ENCODE peak calls at places on chromosomes 13 and 19, in seven cellular contexts. One of them, this sample, is unnamed.
A peak's percentile ranks its signal among the peaks of the same experiment; 100 is the strongest.

GRCh38 chr13:69458013-69458412 is 649.6 kb upstream of the ATXN8OS start:
- DNase-seq in mucosa of descending colon: no peak
- DNase-seq in activated CD4-positive, CD25-positive, alpha-beta regulatory T cell treated with anti-CD3 and anti-CD28 coated beads, Interleukin-2, amount 50 U/mL, for 16 hours: no peak
- DNase-seq in cardiac fibroblast: no peak
- DNase-seq in nucleus accumbens: no peak
- DNase-seq in HAP-1: no peak
- DNase-seq in ACHN: no peak
- DNase-seq in this sample: no peak

GRCh38 chr13:61777281-61777680 is 361.6 kb upstream of the PCDH20 start:
- DNase-seq in mucosa of descending colon: no peak
- DNase-seq in activated CD4-positive, CD25-positive, alpha-beta regulatory T cell treated with anti-CD3 and anti-CD28 coated beads, Interleukin-2, amount 50 U/mL, for 16 hours: no peak
- DNase-seq in cardiac fibroblast: peak; percentile 34
- DNase-seq in nucleus accumbens: no peak
- DNase-seq in HAP-1: no peak
- DNase-seq in ACHN: no peak
- DNase-seq in this sample: no peak

GRCh38 chr13:113947321-113948033 is 26.4 kb downstream of the C13orf46 start:
- DNase-seq in mucosa of descending colon: peak; percentile 74
- DNase-seq in activated CD4-positive, CD25-positive, alpha-beta regulatory T cell treated with anti-CD3 and anti-CD28 coated beads, Interleukin-2, amount 50 U/mL, for 16 hours: no peak
- DNase-seq in cardiac fibroblast: peak; percentile 71
- DNase-seq in nucleus accumbens: no peak
- DNase-seq in HAP-1: no peak
- DNase-seq in ACHN: no peak
- DNase-seq in this sample: no peak

GRCh38 chr13:60620611-60621395 is 223.8 kb downstream of the TDRD3 start:
- DNase-seq in mucosa of descending colon: no peak
- DNase-seq in activated CD4-positive, CD25-positive, alpha-beta regulatory T cell treated with anti-CD3 and anti-CD28 coated beads, Interleukin-2, amount 50 U/mL, for 16 hours: no peak
- DNase-seq in cardiac fibroblast: no peak
- DNase-seq in nucleus accumbens: no peak
- DNase-seq in HAP-1: no peak
- DNase-seq in ACHN: no peak
- DNase-seq in this sample: no peak

GRCh38 chr19:43725468-43725867 is 9.6 kb downstream of the IRGC start:
- DNase-seq in mucosa of descending colon: no peak
- DNase-seq in activated CD4-positive, CD25-positive, alpha-beta regulatory T cell treated with anti-CD3 and anti-CD28 coated beads, Interleukin-2, amount 50 U/mL, for 16 hours: no peak
- DNase-seq in cardiac fibroblast: peak; percentile 18
- DNase-seq in nucleus accumbens: no peak
- DNase-seq in HAP-1: no peak
- DNase-seq in ACHN: no peak
- DNase-seq in this sample: no peak

GRCh38 chr13:19959141-19959830 is 759 bp downstream of the ZMYM2 start:
- DNase-seq in mucosa of descending colon: peak; percentile 80
- DNase-seq in activated CD4-positive, CD25-positive, alpha-beta regulatory T cell treated with anti-CD3 and anti-CD28 coated beads, Interleukin-2, amount 50 U/mL, for 16 hours: peak; percentile 30
- DNase-seq in cardiac fibroblast: peak; percentile 59
- DNase-seq in nucleus accumbens: no peak
- DNase-seq in HAP-1: peak; percentile 27
- DNase-seq in ACHN: peak; percentile 40
- DNase-seq in this sample: no peak

GRCh38 chr13:62502606-62503005 is 1087.0 kb upstream of the PCDH20 start:
- DNase-seq in mucosa of descending colon: no peak
- DNase-seq in activated CD4-positive, CD25-positive, alpha-beta regulatory T cell treated with anti-CD3 and anti-CD28 coated beads, Interleukin-2, amount 50 U/mL, for 16 hours: no peak
- DNase-seq in cardiac fibroblast: no peak
- DNase-seq in nucleus accumbens: no peak
- DNase-seq in HAP-1: no peak
- DNase-seq in ACHN: no peak
- DNase-seq in this sample: no peak

GRCh38 chr13:87498681-87499080 is 172.5 kb upstream of the SLITRK5 start:
- DNase-seq in mucosa of descending colon: no peak
- DNase-seq in activated CD4-positive, CD25-positive, alpha-beta regulatory T cell treated with anti-CD3 and anti-CD28 coated beads, Interleukin-2, amount 50 U/mL, for 16 hours: no peak
- DNase-seq in cardiac fibroblast: no peak
- DNase-seq in nucleus accumbens: no peak
- DNase-seq in HAP-1: no peak
- DNase-seq in ACHN: peak; percentile 40
- DNase-seq in this sample: no peak

GRCh38 chr13:30052127-30052526 is 201.7 kb upstream of the UBL3 start:
- DNase-seq in mucosa of descending colon: no peak
- DNase-seq in activated CD4-positive, CD25-positive, alpha-beta regulatory T cell treated with anti-CD3 and anti-CD28 coated beads, Interleukin-2, amount 50 U/mL, for 16 hours: no peak
- DNase-seq in cardiac fibroblast: no peak
- DNase-seq in nucleus accumbens: no peak
- DNase-seq in HAP-1: no peak
- DNase-seq in ACHN: no peak
- DNase-seq in this sample: no peak

GRCh38 chr19:32662186-32662585 is 12.8 kb downstream of the ANKRD27 start:
- DNase-seq in mucosa of descending colon: no peak
- DNase-seq in activated CD4-positive, CD25-positive, alpha-beta regulatory T cell treated with anti-CD3 and anti-CD28 coated beads, Interleukin-2, amount 50 U/mL, for 16 hours: no peak
- DNase-seq in cardiac fibroblast: peak; percentile 84
- DNase-seq in nucleus accumbens: no peak
- DNase-seq in HAP-1: no peak
- DNase-seq in ACHN: no peak
- DNase-seq in this sample: no peak

GRCh38 chr13:99606322-99607089 is 105.2 kb downstream of the TM9SF2 start:
- DNase-seq in mucosa of descending colon: peak; percentile 95
- DNase-seq in activated CD4-positive, CD25-positive, alpha-beta regulatory T cell treated with anti-CD3 and anti-CD28 coated beads, Interleukin-2, amount 50 U/mL, for 16 hours: peak; percentile 80
- DNase-seq in cardiac fibroblast: peak; percentile 89
- DNase-seq in nucleus accumbens: peak; percentile 79
- DNase-seq in HAP-1: peak; percentile 76
- DNase-seq in ACHN: peak; percentile 74
- DNase-seq in this sample: peak; percentile 51

GRCh38 chr13:42477588-42478190 is 96.3 kb upstream of the TNFSF11 start:
- DNase-seq in mucosa of descending colon: no peak
- DNase-seq in activated CD4-positive, CD25-positive, alpha-beta regulatory T cell treated with anti-CD3 and anti-CD28 coated beads, Interleukin-2, amount 50 U/mL, for 16 hours: no peak
- DNase-seq in cardiac fibroblast: peak; percentile 25
- DNase-seq in nucleus accumbens: peak; percentile 1
- DNase-seq in HAP-1: no peak
- DNase-seq in ACHN: no peak
- DNase-seq in this sample: no peak

GRCh38 chr13:56019606-56020005 is 1121.1 kb upstream of the PRR20A start:
- DNase-seq in mucosa of descending colon: no peak
- DNase-seq in activated CD4-positive, CD25-positive, alpha-beta regulatory T cell treated with anti-CD3 and anti-CD28 coated beads, Interleukin-2, amount 50 U/mL, for 16 hours: no peak
- DNase-seq in cardiac fibroblast: no peak
- DNase-seq in nucleus accumbens: no peak
- DNase-seq in HAP-1: no peak
- DNase-seq in ACHN: no peak
- DNase-seq in this sample: no peak

GRCh38 chr13:25886438-25887214 is 165.2 kb downstream of the SHISA2 start:
- DNase-seq in mucosa of descending colon: no peak
- DNase-seq in activated CD4-positive, CD25-positive, alpha-beta regulatory T cell treated with anti-CD3 and anti-CD28 coated beads, Interleukin-2, amount 50 U/mL, for 16 hours: no peak
- DNase-seq in cardiac fibroblast: peak; percentile 51
- DNase-seq in nucleus accumbens: no peak
- DNase-seq in HAP-1: no peak
- DNase-seq in ACHN: peak; percentile 58
- DNase-seq in this sample: no peak

GRCh38 chr19:30471441-30471840 is 99.3 kb downstream of the ZNF536 start:
- DNase-seq in mucosa of descending colon: no peak
- DNase-seq in activated CD4-positive, CD25-positive, alpha-beta regulatory T cell treated with anti-CD3 and anti-CD28 coated beads, Interleukin-2, amount 50 U/mL, for 16 hours: no peak
- DNase-seq in cardiac fibroblast: no peak
- DNase-seq in nucleus accumbens: no peak
- DNase-seq in HAP-1: no peak
- DNase-seq in ACHN: no peak
- DNase-seq in this sample: no peak

GRCh38 chr19:23802290-23802689 is 43.6 kb upstream of the ZNF681 start:
- DNase-seq in mucosa of descending colon: no peak
- DNase-seq in activated CD4-positive, CD25-positive, alpha-beta regulatory T cell treated with anti-CD3 and anti-CD28 coated beads, Interleukin-2, amount 50 U/mL, for 16 hours: no peak
- DNase-seq in cardiac fibroblast: no peak
- DNase-seq in nucleus accumbens: no peak
- DNase-seq in HAP-1: no peak
- DNase-seq in ACHN: no peak
- DNase-seq in this sample: no peak

GRCh38 chr19:3024870-3025515 is 4.1 kb downstream of the TLE2 start:
- DNase-seq in mucosa of descending colon: peak; percentile 60
- DNase-seq in activated CD4-positive, CD25-positive, alpha-beta regulatory T cell treated with anti-CD3 and anti-CD28 coated beads, Interleukin-2, amount 50 U/mL, for 16 hours: no peak
- DNase-seq in cardiac fibroblast: no peak
- DNase-seq in nucleus accumbens: no peak
- DNase-seq in HAP-1: no peak
- DNase-seq in ACHN: no peak
- DNase-seq in this sample: no peak

GRCh38 chr19:7582446-7582845 is 13.2 kb upstream of the CAMSAP3 start:
- DNase-seq in mucosa of descending colon: no peak
- DNase-seq in activated CD4-positive, CD25-positive, alpha-beta regulatory T cell treated with anti-CD3 and anti-CD28 coated beads, Interleukin-2, amount 50 U/mL, for 16 hours: no peak
- DNase-seq in cardiac fibroblast: no peak
- DNase-seq in nucleus accumbens: no peak
- DNase-seq in HAP-1: no peak
- DNase-seq in ACHN: no peak
- DNase-seq in this sample: no peak

GRCh38 chr19:13817615-13818371 is 22.6 kb downstream of the ZSWIM4 start:
- DNase-seq in mucosa of descending colon: peak; percentile 91
- DNase-seq in activated CD4-positive, CD25-positive, alpha-beta regulatory T cell treated with anti-CD3 and anti-CD28 coated beads, Interleukin-2, amount 50 U/mL, for 16 hours: no peak
- DNase-seq in cardiac fibroblast: peak; percentile 13
- DNase-seq in nucleus accumbens: no peak
- DNase-seq in HAP-1: no peak
- DNase-seq in ACHN: no peak
- DNase-seq in this sample: peak; percentile 93

GRCh38 chr13:111341886-111342285 is 21.4 kb downstream of the TEX29 start:
- DNase-seq in mucosa of descending colon: no peak
- DNase-seq in activated CD4-positive, CD25-positive, alpha-beta regulatory T cell treated with anti-CD3 and anti-CD28 coated beads, Interleukin-2, amount 50 U/mL, for 16 hours: no peak
- DNase-seq in cardiac fibroblast: no peak
- DNase-seq in nucleus accumbens: no peak
- DNase-seq in HAP-1: no peak
- DNase-seq in ACHN: no peak
- DNase-seq in this sample: no peak

GRCh38 chr19:49672131-49672919 is 4.7 kb upstream of the PRMT1 start:
- DNase-seq in mucosa of descending colon: peak; percentile 87
- DNase-seq in activated CD4-positive, CD25-positive, alpha-beta regulatory T cell treated with anti-CD3 and anti-CD28 coated beads, Interleukin-2, amount 50 U/mL, for 16 hours: peak; percentile 64
- DNase-seq in cardiac fibroblast: peak; percentile 77
- DNase-seq in nucleus accumbens: peak; percentile 54
- DNase-seq in HAP-1: peak; percentile 61
- DNase-seq in ACHN: peak; percentile 64
- DNase-seq in this sample: peak; percentile 63

GRCh38 chr13:48532473-48533206 is at the start of gene RCBTB2:
- DNase-seq in mucosa of descending colon: peak; percentile 99
- DNase-seq in activated CD4-positive, CD25-positive, alpha-beta regulatory T cell treated with anti-CD3 and anti-CD28 coated beads, Interleukin-2, amount 50 U/mL, for 16 hours: peak; percentile 97
- DNase-seq in cardiac fibroblast: peak; percentile 98
- DNase-seq in nucleus accumbens: peak; percentile 90
- DNase-seq in HAP-1: peak; percentile 89
- DNase-seq in ACHN: peak; percentile 95
- DNase-seq in this sample: peak; percentile 95

GRCh38 chr13:43444085-43444484 is 342.7 kb downstream of the ENOX1 start:
- DNase-seq in mucosa of descending colon: no peak
- DNase-seq in activated CD4-positive, CD25-positive, alpha-beta regulatory T cell treated with anti-CD3 and anti-CD28 coated beads, Interleukin-2, amount 50 U/mL, for 16 hours: no peak
- DNase-seq in cardiac fibroblast: no peak
- DNase-seq in nucleus accumbens: no peak
- DNase-seq in HAP-1: no peak
- DNase-seq in ACHN: no peak
- DNase-seq in this sample: no peak

GRCh38 chr13:23697772-23698313 is 127.6 kb downstream of the TNFRSF19 start:
- DNase-seq in mucosa of descending colon: no peak
- DNase-seq in activated CD4-positive, CD25-positive, alpha-beta regulatory T cell treated with anti-CD3 and anti-CD28 coated beads, Interleukin-2, amount 50 U/mL, for 16 hours: no peak
- DNase-seq in cardiac fibroblast: no peak
- DNase-seq in nucleus accumbens: no peak
- DNase-seq in HAP-1: no peak
- DNase-seq in ACHN: no peak
- DNase-seq in this sample: no peak

GRCh38 chr13:110323172-110323851 is 16.2 kb downstream of the COL4A2 start:
- DNase-seq in mucosa of descending colon: no peak
- DNase-seq in activated CD4-positive, CD25-positive, alpha-beta regulatory T cell treated with anti-CD3 and anti-CD28 coated beads, Interleukin-2, amount 50 U/mL, for 16 hours: no peak
- DNase-seq in cardiac fibroblast: peak; percentile 19
- DNase-seq in nucleus accumbens: no peak
- DNase-seq in HAP-1: no peak
- DNase-seq in ACHN: peak; percentile 88
- DNase-seq in this sample: no peak

GRCh38 chr19:47027586-47028371 is 8.1 kb downstream of the NPAS1 start:
- DNase-seq in mucosa of descending colon: no peak
- DNase-seq in activated CD4-positive, CD25-positive, alpha-beta regulatory T cell treated with anti-CD3 and anti-CD28 coated beads, Interleukin-2, amount 50 U/mL, for 16 hours: no peak
- DNase-seq in cardiac fibroblast: no peak
- DNase-seq in nucleus accumbens: no peak
- DNase-seq in HAP-1: no peak
- DNase-seq in ACHN: no peak
- DNase-seq in this sample: no peak

GRCh38 chr19:1057185-1057857 is 9.6 kb upstream of the ARHGAP45 start:
- DNase-seq in mucosa of descending colon: no peak
- DNase-seq in activated CD4-positive, CD25-positive, alpha-beta regulatory T cell treated with anti-CD3 and anti-CD28 coated beads, Interleukin-2, amount 50 U/mL, for 16 hours: no peak
- DNase-seq in cardiac fibroblast: peak; percentile 73
- DNase-seq in nucleus accumbens: no peak
- DNase-seq in HAP-1: no peak
- DNase-seq in ACHN: peak; percentile 55
- DNase-seq in this sample: no peak

GRCh38 chr19:46394398-46394797 is 19.0 kb downstream of the CCDC8 start:
- DNase-seq in mucosa of descending colon: peak; percentile 6
- DNase-seq in activated CD4-positive, CD25-positive, alpha-beta regulatory T cell treated with anti-CD3 and anti-CD28 coated beads, Interleukin-2, amount 50 U/mL, for 16 hours: no peak
- DNase-seq in cardiac fibroblast: peak; percentile 46
- DNase-seq in nucleus accumbens: no peak
- DNase-seq in HAP-1: no peak
- DNase-seq in ACHN: no peak
- DNase-seq in this sample: no peak

GRCh38 chr13:43153436-43154082 is 130.2 kb downstream of the DNAJC15 start:
- DNase-seq in mucosa of descending colon: no peak
- DNase-seq in activated CD4-positive, CD25-positive, alpha-beta regulatory T cell treated with anti-CD3 and anti-CD28 coated beads, Interleukin-2, amount 50 U/mL, for 16 hours: no peak
- DNase-seq in cardiac fibroblast: peak; percentile 64
- DNase-seq in nucleus accumbens: no peak
- DNase-seq in HAP-1: no peak
- DNase-seq in ACHN: no peak
- DNase-seq in this sample: no peak

GRCh38 chr19:10568444-10568825 is 344 bp downstream of the CDKN2D start:
- DNase-seq in mucosa of descending colon: peak; percentile 80
- DNase-seq in activated CD4-positive, CD25-positive, alpha-beta regulatory T cell treated with anti-CD3 and anti-CD28 coated beads, Interleukin-2, amount 50 U/mL, for 16 hours: no peak
- DNase-seq in cardiac fibroblast: no peak
- DNase-seq in nucleus accumbens: no peak
- DNase-seq in HAP-1: peak; percentile 36
- DNase-seq in ACHN: peak; percentile 35
- DNase-seq in this sample: peak; percentile 60